ENCODE peak calls at places on chromosomes 2 and 18, in six cellular contexts. V, J, M, G, U and B are unnamed samples.

GRCh38 chr2:175889557-175890355 is 112.3 kb downstream of the LNPK start:
- DNase-seq in V (no peak), U (no peak), J (no peak), M (no peak), G (no peak), B (no peak)

GRCh38 chr2:217653240-217653639 is 349.6 kb downstream of the TNS1 start:
- DNase-seq in J (peak; percentile 27), G (peak; percentile 95), U (peak; percentile 72), V (peak; percentile 94), M (peak; percentile 89), B (peak; percentile 86)

GRCh38 chr2:3462493-3463104 is 56.7 kb downstream of the ADI1 start:
- DNase-seq in U (no peak), M (no peak), V (no peak), G (no peak), J (no peak), B (no peak)

GRCh38 chr2:86790828-86791561 is at the start of gene CD8A:
- DNase-seq in G (no peak), U (peak; percentile 20), M (no peak), J (no peak), V (peak; percentile 18), B (no peak)

GRCh38 chr2:15155959-15156574 is 405.1 kb downstream of the NBAS start:
- DNase-seq in V (no peak), J (no peak), U (no peak), M (no peak), G (no peak), B (no peak)

GRCh38 chr2:28326873-28327495 is 65.7 kb upstream of the FOSL2 start:
- DNase-seq in U (peak; percentile 87), J (no peak), G (no peak), M (no peak), V (peak; percentile 59), B (no peak)

GRCh38 chr2:238125127-238125885 is 13.2 kb upstream of the KLHL30 start:
- DNase-seq in V (no peak), U (no peak), G (no peak), M (no peak), J (no peak), B (no peak)

GRCh38 chr18:27823053-27823452 is 353.9 kb downstream of the CDH2 start:
- DNase-seq in G (no peak), V (no peak), M (no peak), J (no peak), U (no peak), B (no peak)

GRCh38 chr2:1796581-1796930 is 52.2 kb upstream of the PXDN start:
- DNase-seq in V (no peak), M (no peak), J (no peak), U (no peak), G (no peak), B (no peak)

GRCh38 chr2:197242719-197243118 is 67.9 kb downstream of the ANKRD44 start:
- DNase-seq in V (no peak), G (no peak), M (no peak), U (no peak), J (no peak), B (no peak)

GRCh38 chr2:178870703-178871102 is 63.5 kb upstream of the TTN start:
- DNase-seq in G (no peak), J (no peak), V (peak; percentile 31), M (no peak), U (peak; percentile 30), B (peak; percentile 25)

GRCh38 chr2:145751155-145751554 is 1231.2 kb upstream of the ZEB2 start:
- DNase-seq in V (no peak), G (no peak), J (no peak), U (peak; percentile 35), M (no peak), B (no peak)

GRCh38 chr2:28102455-28102874 is 211.9 kb downstream of the BABAM2 start:
- DNase-seq in V (peak; percentile 93), M (no peak), U (peak; percentile 86), J (no peak), G (peak; percentile 34), B (no peak)

GRCh38 chr2:190635781-190636180 is 13.1 kb upstream of the NAB1 start:
- DNase-seq in M (no peak), U (no peak), G (no peak), V (no peak), J (no peak), B (no peak)

GRCh38 chr2:180443896-180444295 is 436.8 kb upstream of the CWC22 start:
- DNase-seq in J (no peak), G (no peak), V (peak; percentile 52), M (no peak), U (peak; percentile 22), B (no peak)

GRCh38 chr2:121532894-121533293 is 2.2 kb downstream of the RNU4ATAC start:
- DNase-seq in V (no peak), G (no peak), U (no peak), J (no peak), M (no peak), B (no peak)

GRCh38 chr2:55112229-55113016 is 62.2 kb upstream of the RTN4 start:
- DNase-seq in G (no peak), M (peak; percentile 89), U (peak; percentile 79), V (peak; percentile 82), J (peak; percentile 88), B (no peak)

GRCh38 chr2:50674876-50675275 is 357.1 kb downstream of the NRXN1 start:
- DNase-seq in J (no peak), G (no peak), V (no peak), U (no peak), M (no peak), B (no peak)
- TF ChIP-seq CTCF in J (no peak), G (no peak), V (no peak), U (no peak), M (no peak), B (no peak)

DNA sequence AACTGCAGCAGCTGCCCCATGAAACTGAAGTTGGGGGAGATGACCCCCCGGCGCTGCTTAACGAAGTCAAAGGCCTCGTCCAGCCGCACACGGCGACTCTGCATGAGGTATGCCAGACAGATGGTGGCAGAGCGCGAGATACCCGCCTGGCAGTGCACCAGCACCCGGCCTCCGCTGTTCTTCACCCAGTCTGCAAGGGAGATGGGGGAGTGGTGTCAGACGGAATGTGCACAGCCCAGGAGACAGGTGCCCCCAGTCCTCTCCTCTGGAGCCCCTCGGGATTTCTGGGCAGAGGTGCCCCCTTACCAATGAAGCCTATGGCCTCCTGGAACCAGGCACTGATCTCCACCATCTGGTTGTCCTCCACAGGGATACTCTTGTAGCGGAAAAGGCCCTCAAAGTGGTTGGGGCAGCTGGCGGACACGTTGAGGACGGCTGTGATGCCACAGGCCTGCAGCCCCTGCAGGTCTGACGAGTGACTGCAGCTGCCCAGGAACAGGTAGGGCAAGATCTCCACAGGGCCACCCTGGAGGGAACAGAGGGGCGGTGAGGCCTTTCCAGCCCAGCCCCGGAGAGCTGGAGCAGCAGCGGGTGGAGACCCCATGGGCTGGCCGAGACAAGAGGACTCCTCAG is 1.3 kb downstream of the DUSP2 start:
- DNase-seq in J (no peak), V (no peak), G (no peak), U (no peak), M (no peak), B (no peak)
- H3K4me3 ChIP-seq in J (peak overlapping the region; percentile 57), V (no peak overlapping the region), G (peak overlapping the region; percentile 57), U (no peak overlapping the region), M (no peak overlapping the region), B (no peak overlapping the region)

GRCh38 chr2:383173-383572 is 95.3 kb upstream of the ALKAL2 start:
- DNase-seq in V (no peak), U (no peak), J (peak; percentile 65), G (no peak), M (no peak), B (no peak)
- TF ChIP-seq CTCF in V (no peak), U (no peak), J (no peak), G (no peak), M (peak; percentile 36), B (no peak)

DNA sequence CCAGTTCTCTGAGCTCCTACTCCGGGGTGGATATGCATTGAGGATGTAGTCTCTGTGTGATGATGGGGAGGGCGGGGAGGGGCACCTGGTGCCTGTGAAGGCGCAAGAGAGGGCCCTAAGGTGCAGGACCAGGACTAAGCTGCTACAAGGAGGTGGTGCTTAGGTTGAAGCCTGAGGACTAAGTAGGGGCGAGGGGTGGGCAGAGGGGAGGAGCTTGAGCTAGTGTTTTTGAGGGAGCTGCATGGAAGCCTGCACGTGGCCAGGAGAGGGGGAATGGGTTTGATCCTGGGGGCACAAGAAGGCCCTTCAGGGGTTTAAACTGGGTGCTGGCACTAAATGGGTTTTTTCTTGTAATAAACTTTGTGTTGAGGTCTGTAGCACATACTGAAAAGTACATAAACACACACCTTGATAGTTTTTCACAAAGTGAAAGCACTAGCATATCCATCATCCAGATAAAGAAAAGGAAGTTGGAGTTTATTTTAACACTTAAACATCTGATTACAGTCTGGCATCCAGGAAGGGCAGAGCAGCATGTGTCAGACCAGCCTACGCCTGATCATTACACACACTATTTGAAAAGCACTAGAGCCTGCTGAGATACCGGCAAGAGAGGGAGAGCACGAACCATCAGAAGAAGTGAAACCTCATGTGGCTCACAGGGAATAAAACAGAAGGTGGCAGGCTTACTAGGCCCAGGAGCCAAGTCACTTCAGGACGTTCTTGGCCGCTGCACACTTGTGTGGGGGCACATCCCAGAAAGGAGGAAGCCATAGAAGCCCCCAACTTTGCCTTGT is 105.2 kb downstream of the UGGT1 start:
- DNase-seq in M (no peak), U (peak; percentile 54), J (no peak), G (no peak), V (peak; percentile 66), B (no peak)
- H3K4me3 ChIP-seq in M (no peak overlapping the region), U (no peak overlapping the region), J (no peak overlapping the region), G (no peak overlapping the region), V (peak overlapping the region; percentile 3), B (no peak overlapping the region)

GRCh38 chr2:43161650-43162542 is 64.5 kb downstream of the ZFP36L2 start:
- DNase-seq in U (no peak), V (no peak), G (no peak), M (no peak), J (no peak), B (no peak)

GRCh38 chr2:43164686-43165085 is 61.7 kb downstream of the ZFP36L2 start:
- DNase-seq in M (no peak), G (no peak), J (no peak), U (no peak), V (no peak), B (no peak)

GRCh38 chr2:43168016-43168369 is 58.4 kb downstream of the ZFP36L2 start:
- DNase-seq in V (no peak), U (no peak), M (no peak), G (no peak), J (no peak), B (no peak)

GRCh38 chr2:43163365-43163715 is 63.1 kb downstream of the ZFP36L2 start:
- DNase-seq in J (no peak), U (no peak), M (no peak), G (no peak), V (no peak), B (no peak)

GRCh38 chr2:43165378-43166025 is 60.9 kb downstream of the ZFP36L2 start:
- DNase-seq in G (no peak), J (no peak), U (no peak), V (peak; percentile 24), M (no peak), B (no peak)
- TF ChIP-seq CTCF in G (no peak), J (no peak), U (peak; percentile 3), V (peak; percentile 24), M (no peak), B (peak; percentile 28)